ENCODE peak calls at places on chromosomes 2 and 18, in four cellular contexts. One of them, this sample, is unnamed. For H3K4me1, the result is how much of the 10 kb centered on the place peaks cover.

GRCh38 chr18:79952457-79952995 is 1.1 kb upstream of the SLC66A2 start:
- DNase-seq in GM23338: no peak
- DNase-seq in K562: no peak
- DNase-seq in HCT116: no peak
- DNase-seq in this sample: peak

GRCh38 chr2:239400000-239400831 is 604 bp downstream of the HDAC4 start:
- DNase-seq in K562: peak
- DNase-seq in GM23338: no peak
- DNase-seq in HCT116: no peak
- DNase-seq in this sample: peak

GRCh38 chr2:38446418-38446817 is 69.3 kb upstream of the ATL2 start:
- DNase-seq in HCT116: no peak
- DNase-seq in GM23338: peak
- DNase-seq in K562: peak
- DNase-seq in this sample: no peak

GRCh38 chr18:52046842-52047241 is 293.2 kb upstream of the DCC start:
- DNase-seq in HCT116: no peak
- DNase-seq in GM23338: no peak
- DNase-seq in K562: no peak
- DNase-seq in this sample: no peak

GRCh38 chr18:57030417-57030816 is 116.5 kb upstream of the BOD1L2 start:
- DNase-seq in HCT116: no peak
- DNase-seq in K562: no peak
- DNase-seq in GM23338: no peak
- DNase-seq in this sample: no peak

GRCh38 chr2:188187726-188188125 is 103.9 kb upstream of the GULP1 start:
- DNase-seq in HCT116: no peak
- DNase-seq in GM23338: no peak
- DNase-seq in K562: no peak
- DNase-seq in this sample: no peak

GRCh38 chr2:106701134-106701994 is 184.6 kb downstream of the ST6GAL2 start:
- DNase-seq in HCT116: no peak
- DNase-seq in GM23338: no peak
- DNase-seq in K562: no peak
- DNase-seq in this sample: peak

GRCh38 chr18:22604986-22605421 is 187.3 kb upstream of the CTAGE1 start:
- DNase-seq in HCT116: no peak
- DNase-seq in K562: no peak
- DNase-seq in GM23338: no peak
- DNase-seq in this sample: no peak

GRCh38 chr2:109446531-109447131 is 167.1 kb downstream of the SEPTIN10 start:
- DNase-seq in GM23338: no peak
- DNase-seq in K562: no peak
- DNase-seq in HCT116: no peak
- DNase-seq in this sample: no peak

GRCh38 chr18:40935423-40935822 is 1019.6 kb upstream of the PIK3C3 start:
- DNase-seq in HCT116: no peak
- DNase-seq in GM23338: peak
- DNase-seq in K562: peak
- DNase-seq in this sample: no peak

GRCh38 chr18:68417166-68417776 is 297.6 kb downstream of the TMX3 start:
- DNase-seq in HCT116: no peak
- DNase-seq in GM23338: no peak
- DNase-seq in K562: no peak
- DNase-seq in this sample: no peak

GRCh38 chr2:231688616-231689508 is 19.5 kb upstream of the PTMA start:
- DNase-seq in K562: no peak
- DNase-seq in GM23338: no peak
- DNase-seq in HCT116: no peak
- DNase-seq in this sample: no peak

GRCh38 chr2:108364676-108365297 is 13.0 kb upstream of the SULT1C4 start:
- DNase-seq in HCT116: no peak
- DNase-seq in GM23338: no peak
- DNase-seq in K562: no peak
- DNase-seq in this sample: no peak

GRCh38 chr18:26405190-26405781 is 143.1 kb downstream of the KCTD1 start:
- DNase-seq in HCT116: peak
- DNase-seq in GM23338: peak
- DNase-seq in K562: peak
- DNase-seq in this sample: peak

GRCh38 chr2:105926960-105927678 is 182.4 kb downstream of the NCK2 start:
- DNase-seq in HCT116: no peak
- DNase-seq in GM23338: no peak
- DNase-seq in K562: no peak
- DNase-seq in this sample: peak

GRCh38 chr2:28257182-28257581 is 135.5 kb upstream of the FOSL2 start:
- DNase-seq in K562: no peak
- DNase-seq in GM23338: no peak
- DNase-seq in HCT116: no peak
- DNase-seq in this sample: no peak

GRCh38 chr2:43226955-43227829 is 786 bp upstream of the ZFP36L2 start:
- DNase-seq in K562: peak
- DNase-seq in HCT116: peak
- DNase-seq in GM23338: peak
- DNase-seq in this sample: peak

GRCh38 chr2:220300806-220301205 is 673.4 kb downstream of the SLC4A3 start:
- DNase-seq in HCT116: no peak
- DNase-seq in GM23338: no peak
- DNase-seq in K562: no peak
- DNase-seq in this sample: no peak

GRCh38 chr18:13813271-13813849 is 10.6 kb upstream of the MC5R start:
- DNase-seq in HCT116: peak
- DNase-seq in GM23338: peak
- DNase-seq in K562: peak
- DNase-seq in this sample: peak

GRCh38 chr2:120480903-120481445 is 135.0 kb downstream of the INHBB start:
- DNase-seq in K562: no peak
- DNase-seq in GM23338: no peak
- DNase-seq in HCT116: no peak
- DNase-seq in this sample: no peak

GRCh38 chr18:12679183-12679786 is 21.4 kb upstream of the SPIRE1 start:
- DNase-seq in GM23338: no peak
- DNase-seq in K562: peak
- DNase-seq in HCT116: no peak
- DNase-seq in this sample: peak

GRCh38 chr2:199972088-199972626 is 16.8 kb downstream of the MAIP1 start:
- DNase-seq in K562: no peak
- DNase-seq in HCT116: no peak
- DNase-seq in GM23338: no peak
- DNase-seq in this sample: no peak

GRCh38 chr2:9897331-9897737 is 54.1 kb downstream of the TAF1B start:
- DNase-seq in HCT116: peak
- DNase-seq in K562: peak
- DNase-seq in GM23338: no peak
- DNase-seq in this sample: peak

GRCh38 chr2:234792566-234792965 is 159.3 kb upstream of the SH3BP4 start:
- DNase-seq in K562: no peak
- DNase-seq in HCT116: no peak
- DNase-seq in GM23338: peak
- DNase-seq in this sample: no peak

GRCh38 chr18:6877288-6877687 is 147.8 kb downstream of the ARHGAP28 start:
- DNase-seq in K562: no peak
- DNase-seq in GM23338: no peak
- DNase-seq in HCT116: no peak
- DNase-seq in this sample: no peak

GRCh38 chr18:27206411-27206810 is 21.3 kb upstream of the CHST9 start:
- DNase-seq in K562: no peak
- DNase-seq in GM23338: no peak
- DNase-seq in HCT116: no peak
- DNase-seq in this sample: no peak

GRCh38 chr2:119338826-119339561 is 27.6 kb downstream of the C2orf76 start:
- DNase-seq in HCT116: no peak
- DNase-seq in K562: peak
- DNase-seq in GM23338: no peak
- DNase-seq in this sample: peak

GRCh38 chr18:76621782-76622495 is 126.9 kb upstream of the ZNF516 start:
- DNase-seq in K562: no peak
- DNase-seq in HCT116: no peak
- DNase-seq in GM23338: no peak
- DNase-seq in this sample: no peak

GRCh38 chr2:168392031-168392430 is 64.0 kb upstream of the CERS6 start:
- DNase-seq in GM23338: no peak
- DNase-seq in HCT116: no peak
- DNase-seq in K562: no peak
- DNase-seq in this sample: no peak

GRCh38 chr2:10355471-10356458 is 53.1 kb downstream of the HPCAL1 start:
- DNase-seq in GM23338: no peak
- DNase-seq in K562: no peak
- DNase-seq in HCT116: no peak
- DNase-seq in this sample: no peak

GRCh38 chr2:101972621-101973434 is 18.9 kb upstream of the IL1R2 start:
- DNase-seq in HCT116: no peak
- DNase-seq in GM23338: no peak
- DNase-seq in K562: no peak
- DNase-seq in this sample: no peak

GRCh38 chr18:70535041-70535440 is 246.2 kb downstream of the SOCS6 start:
- DNase-seq in K562: no peak
- DNase-seq in GM23338: no peak
- DNase-seq in HCT116: no peak
- DNase-seq in this sample: no peak

GRCh38 chr2:127320586-127321275 is 26.8 kb upstream of the ERCC3 start:
- DNase-seq in HCT116: no peak
- DNase-seq in K562: no peak
- DNase-seq in GM23338: no peak
- DNase-seq in this sample: no peak

GRCh38 chr2:62457555-62457954 is 48.4 kb downstream of the TMEM17 start:
- DNase-seq in GM23338: no peak
- DNase-seq in K562: no peak
- DNase-seq in HCT116: no peak
- DNase-seq in this sample: no peak

GRCh38 chr2:62455957-62456692 is 49.9 kb downstream of the TMEM17 start:
- DNase-seq in HCT116: no peak
- DNase-seq in GM23338: no peak
- DNase-seq in K562: no peak
- DNase-seq in this sample: no peak

GRCh38 chr2:62458206-62459035 is 47.6 kb downstream of the TMEM17 start:
- DNase-seq in GM23338: no peak
- DNase-seq in K562: no peak
- DNase-seq in HCT116: no peak
- DNase-seq in this sample: no peak

GRCh38 chr2:62459106-62459505 is 46.9 kb downstream of the TMEM17 start:
- DNase-seq in K562: no peak
- DNase-seq in GM23338: no peak
- DNase-seq in HCT116: no peak
- DNase-seq in this sample: no peak

GRCh38 chr2:62456721-62457539 is 49.1 kb downstream of the TMEM17 start:
- DNase-seq in GM23338: peak
- DNase-seq in K562: peak
- DNase-seq in HCT116: no peak
- DNase-seq in this sample: peak
- TF ChIP-seq POLR2AphosphoS5 in GM23338: peak
- TF ChIP-seq POLR2AphosphoS5 in K562: no peak
- TF ChIP-seq POLR2AphosphoS5 in HCT116: peak
- TF ChIP-seq POLR2AphosphoS5 in this sample: no peak

GRCh38 chr2:65018141-65018582 is 29.0 kb downstream of the SLC1A4 start:
- DNase-seq in HCT116: no peak
- DNase-seq in GM23338: no peak
- DNase-seq in K562: no peak
- DNase-seq in this sample: peak

GRCh38 chr2:65019010-65019409 is 29.8 kb downstream of the SLC1A4 start:
- DNase-seq in K562: no peak
- DNase-seq in GM23338: no peak
- DNase-seq in HCT116: no peak
- DNase-seq in this sample: no peak

GRCh38 chr2:65016789-65017188 is 27.6 kb downstream of the SLC1A4 start:
- DNase-seq in HCT116: no peak
- DNase-seq in GM23338: no peak
- DNase-seq in K562: no peak
- DNase-seq in this sample: no peak

GRCh38 chr2:65015731-65016130 is 26.5 kb downstream of the SLC1A4 start:
- DNase-seq in GM23338: no peak
- DNase-seq in K562: no peak
- DNase-seq in HCT116: no peak
- DNase-seq in this sample: no peak

DNA sequence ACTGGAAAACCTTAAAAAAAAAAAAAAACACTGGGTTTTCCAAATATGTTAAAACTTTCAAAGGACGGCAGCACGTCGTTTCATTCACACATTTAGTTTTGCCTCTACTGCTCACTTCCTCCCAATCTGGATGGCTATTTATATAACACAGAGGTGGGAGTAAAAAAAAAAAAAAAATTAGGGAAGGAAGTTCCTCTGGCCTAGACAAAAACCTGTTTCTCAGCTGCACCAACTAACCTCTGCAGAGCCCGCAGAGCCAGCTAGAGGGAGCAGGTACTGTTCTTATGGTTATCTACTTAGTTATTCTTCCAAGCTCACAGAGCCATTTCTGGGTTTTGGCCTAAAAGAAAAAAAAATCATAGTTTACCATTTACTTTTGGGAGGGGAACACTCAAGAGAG is 28.1 kb downstream of the SLC1A4 start:
- DNase-seq in K562: peak
- DNase-seq in HCT116: no peak
- DNase-seq in GM23338: peak
- DNase-seq in this sample: peak
- TF ChIP-seq CTCF in K562: peak
- TF ChIP-seq CTCF in HCT116: peak
- TF ChIP-seq CTCF in GM23338: peak
- TF ChIP-seq CTCF in this sample: peak

GRCh38 chr2:134128746-134129145 is 125.1 kb upstream of the MGAT5 start:
- DNase-seq in K562: no peak
- DNase-seq in HCT116: no peak
- DNase-seq in GM23338: no peak
- DNase-seq in this sample: no peak
- H3K4me1 ChIP-seq in K562: under half
- H3K4me1 ChIP-seq in HCT116: under half
- H3K4me1 ChIP-seq in GM23338: under half
- H3K4me1 ChIP-seq in this sample: under half

GRCh38 chr2:30310955-30311354 is 79.6 kb downstream of the LBH start:
- DNase-seq in HCT116: no peak
- DNase-seq in K562: no peak
- DNase-seq in GM23338: no peak
- DNase-seq in this sample: peak
- TF ChIP-seq POLR2AphosphoS5 in HCT116: no peak
- TF ChIP-seq POLR2AphosphoS5 in K562: no peak
- TF ChIP-seq POLR2AphosphoS5 in GM23338: no peak
- TF ChIP-seq POLR2AphosphoS5 in this sample: no peak

This sample was measured in transverse colon.